ENCODE peak calls at places on chromosomes 6 and 20, in four cellular contexts. One of them, this sample, is unnamed.

GRCh38 chr6:42978487-42978792 is 541 bp downstream of the PEX6 start:
- DNase-seq in neural progenitor cell: peak; percentile 48
- DNase-seq in stimulated activated CD4-positive, alpha-beta T cell treated with anti-CD3 and anti-CD28 coated beads, Interleukin-2, amount 100 ng/mL, for 48 hours: no peak
- DNase-seq in stromal cell of bone marrow: no peak
- DNase-seq in this sample: no peak

GRCh38 chr6:84197708-84198107 is 29.7 kb downstream of the CEP162 start:
- DNase-seq in neural progenitor cell: no peak
- DNase-seq in stimulated activated CD4-positive, alpha-beta T cell treated with anti-CD3 and anti-CD28 coated beads, Interleukin-2, amount 100 ng/mL, for 48 hours: no peak
- DNase-seq in stromal cell of bone marrow: no peak
- DNase-seq in this sample: no peak

GRCh38 chr6:156718647-156719394 is 58.4 kb upstream of the ARID1B start:
- DNase-seq in neural progenitor cell: peak; percentile 16
- DNase-seq in stimulated activated CD4-positive, alpha-beta T cell treated with anti-CD3 and anti-CD28 coated beads, Interleukin-2, amount 100 ng/mL, for 48 hours: no peak
- DNase-seq in stromal cell of bone marrow: peak; percentile 67
- DNase-seq in this sample: peak; percentile 76

GRCh38 chr6:141562801-141563763 is 569.6 kb upstream of the GJE1 start:
- DNase-seq in neural progenitor cell: peak; percentile 80
- DNase-seq in stimulated activated CD4-positive, alpha-beta T cell treated with anti-CD3 and anti-CD28 coated beads, Interleukin-2, amount 100 ng/mL, for 48 hours: peak; percentile 49
- DNase-seq in stromal cell of bone marrow: peak; percentile 86
- DNase-seq in this sample: peak; percentile 87

GRCh38 chr20:6829510-6830116 is 62.1 kb downstream of the BMP2 start:
- DNase-seq in neural progenitor cell: peak; percentile 8
- DNase-seq in stimulated activated CD4-positive, alpha-beta T cell treated with anti-CD3 and anti-CD28 coated beads, Interleukin-2, amount 100 ng/mL, for 48 hours: no peak
- DNase-seq in stromal cell of bone marrow: no peak
- DNase-seq in this sample: no peak

GRCh38 chr6:170025341-170026271 is 265.3 kb downstream of the DLL1 start:
- DNase-seq in neural progenitor cell: no peak
- DNase-seq in stimulated activated CD4-positive, alpha-beta T cell treated with anti-CD3 and anti-CD28 coated beads, Interleukin-2, amount 100 ng/mL, for 48 hours: no peak
- DNase-seq in stromal cell of bone marrow: no peak
- DNase-seq in this sample: no peak

GRCh38 chr6:153312633-153313032 is 181.6 kb upstream of the RGS17 start:
- DNase-seq in neural progenitor cell: peak; percentile 72
- DNase-seq in stimulated activated CD4-positive, alpha-beta T cell treated with anti-CD3 and anti-CD28 coated beads, Interleukin-2, amount 100 ng/mL, for 48 hours: peak; percentile 12
- DNase-seq in stromal cell of bone marrow: peak; percentile 4
- DNase-seq in this sample: peak; percentile 2

GRCh38 chr6:116564921-116565872 is 6.1 kb upstream of the RWDD1 start:
- DNase-seq in neural progenitor cell: no peak
- DNase-seq in stimulated activated CD4-positive, alpha-beta T cell treated with anti-CD3 and anti-CD28 coated beads, Interleukin-2, amount 100 ng/mL, for 48 hours: no peak
- DNase-seq in stromal cell of bone marrow: no peak
- DNase-seq in this sample: no peak

GRCh38 chr20:31587545-31588389 is 17.3 kb upstream of the ID1 start:
- DNase-seq in neural progenitor cell: peak; percentile 47
- DNase-seq in stimulated activated CD4-positive, alpha-beta T cell treated with anti-CD3 and anti-CD28 coated beads, Interleukin-2, amount 100 ng/mL, for 48 hours: no peak
- DNase-seq in stromal cell of bone marrow: no peak
- DNase-seq in this sample: no peak

GRCh38 chr6:82040405-82041221 is 206.9 kb downstream of the IBTK start:
- DNase-seq in neural progenitor cell: peak; percentile 67
- DNase-seq in stimulated activated CD4-positive, alpha-beta T cell treated with anti-CD3 and anti-CD28 coated beads, Interleukin-2, amount 100 ng/mL, for 48 hours: no peak
- DNase-seq in stromal cell of bone marrow: peak; percentile 61
- DNase-seq in this sample: no peak

This sample was measured in AG09309.